ENCODE peak calls at places on chromosomes 5 and 9, in seven cellular contexts. R is T-helper 1 cell; S is NCI-H69; E is T47D; C is uterus; H is central memory CD4-positive, alpha-beta T cell; X is EL. F is an unnamed sample.

GRCh38 chr5:108430931-108431608 is 49.2 kb upstream of the FBXL17 start:
- DNase-seq in E (no peak), C (no peak), R (no peak), H (no peak), X (peak), S (no peak), F (no peak)

GRCh38 chr9:87713278-87713989 is 12.5 kb upstream of the CTSL start:
- DNase-seq in C (peak), H (no peak), R (peak), S (no peak), X (peak), E (no peak), F (peak)

GRCh38 chr9:77802064-77802463 is 153.9 kb upstream of the GNA14 start:
- DNase-seq in H (no peak), X (no peak), C (no peak), S (peak), E (no peak), R (no peak), F (no peak)

GRCh38 chr5:56669534-56670483 is 145.5 kb upstream of the MAP3K1 start:
- DNase-seq in H (peak), E (peak), X (peak), R (peak), S (peak), C (peak), F (peak)

GRCh38 chr5:41932770-41933169 is 7.7 kb downstream of the FBXO4 start:
- DNase-seq in E (no peak), C (no peak), H (no peak), S (no peak), X (no peak), R (no peak), F (no peak)

GRCh38 chr5:57277085-57277484 is 103.2 kb downstream of the GPBP1 start:
- DNase-seq in E (peak), S (peak), X (peak), H (no peak), C (no peak), R (peak), F (no peak)

GRCh38 chr5:54663876-54664275 is 146.3 kb downstream of the SNX18 start:
- DNase-seq in S (no peak), C (peak), H (no peak), R (no peak), E (no peak), X (peak), F (peak)

GRCh38 chr9:93126151-93126781 is 7.8 kb downstream of the NINJ1 start:
- DNase-seq in E (no peak), S (no peak), X (no peak), C (peak), H (no peak), R (peak), F (peak)

GRCh38 chr9:87950765-87951488 is 23.4 kb downstream of the CDK20 start:
- DNase-seq in X (peak), C (no peak), R (peak), E (peak), S (peak), H (no peak), F (no peak)

GRCh38 chr5:109062669-109063068 is 315.0 kb downstream of the FER start:
- DNase-seq in X (peak), E (no peak), R (no peak), C (no peak), S (no peak), H (no peak), F (no peak)

GRCh38 chr5:23405316-23406068 is 101.9 kb upstream of the PRDM9 start:
- DNase-seq in C (no peak), S (peak), X (no peak), R (no peak), H (no peak), E (no peak), F (no peak)

GRCh38 chr9:4750021-4750673 is 9.1 kb upstream of the AK3 start:
- DNase-seq in E (peak), H (peak), S (peak), C (no peak), R (peak), X (peak), F (no peak)

GRCh38 chr9:129693741-129694140 is 28.3 kb downstream of the PRRX2 start:
- DNase-seq in S (no peak), C (no peak), E (no peak), R (no peak), X (no peak), H (no peak), F (no peak)

GRCh38 chr5:38456657-38457056 is 99.8 kb downstream of the LIFR start:
- DNase-seq in X (no peak), R (no peak), C (no peak), H (no peak), E (no peak), S (peak), F (no peak)

GRCh38 chr5:138445547-138446271 is 6.9 kb downstream of the REEP2 start:
- DNase-seq in R (no peak), E (no peak), H (no peak), S (no peak), X (no peak), C (no peak), F (no peak)

GRCh38 chr9:128419061-128419925 is 1.4 kb upstream of the CERCAM start:
- DNase-seq in C (peak), S (peak), H (no peak), R (no peak), E (peak), X (peak), F (no peak)

GRCh38 chr5:138466900-138467710 is 1.8 kb downstream of the EGR1 start:
- DNase-seq in C (no peak), S (no peak), X (peak), R (peak), E (no peak), H (no peak), F (no peak)

GRCh38 chr5:119285070-119285916 is 70.5 kb upstream of the TNFAIP8 start:
- DNase-seq in S (no peak), C (no peak), H (no peak), R (no peak), X (peak), E (no peak), F (no peak)

F was measured in left lobe of liver.